ENCODE peak calls at places on chromosomes 13 and 19, in four cellular contexts. W is stimulated activated CD4-positive, alpha-beta T cell treated with anti-CD3 and anti-CD28 coated beads, Interleukin-2, amount 100 ng/mL, for 48 hours; E is AML-193; F is DMS153. M is an unnamed sample.

GRCh38 chr13:33815011-33815550 is 2.9 kb upstream of the RFC3 start:
- DNase-seq in W (no peak), E (no peak), F (no peak), M (no peak)

GRCh38 chr19:2813235-2814160 is 6.2 kb upstream of the ZNF554 start:
- DNase-seq in W (no peak), E (no peak), F (no peak), M (no peak)

GRCh38 chr19:15268192-15268927 is 36.1 kb upstream of the EPHX3 start:
- DNase-seq in W (no peak), F (no peak), E (no peak), M (no peak)

GRCh38 chr13:95505976-95506375 is 46.5 kb upstream of the CLDN10 start:
- DNase-seq in F (no peak), W (no peak), E (no peak), M (no peak)

GRCh38 chr19:36097036-36097435 is 13.9 kb upstream of the OVOL3 start:
- DNase-seq in F (no peak), E (no peak), W (no peak), M (no peak)

GRCh38 chr13:51977606-51978005 is 33.6 kb downstream of the ATP7B start:
- DNase-seq in E (no peak), F (no peak), W (no peak), M (no peak)

GRCh38 chr13:40483601-40484000 is 182.8 kb downstream of the FOXO1 start:
- DNase-seq in W (no peak), F (peak; percentile 69), E (no peak), M (no peak)

GRCh38 chr13:50291611-50292010 is 276.4 kb downstream of the KCNRG start:
- DNase-seq in W (no peak), F (no peak), E (no peak), M (no peak)

GRCh38 chr19:34171539-34171876 is 796 bp upstream of the LSM14A start:
- DNase-seq in F (no peak), E (no peak), W (no peak), M (no peak)

GRCh38 chr13:42549555-42549941 is 24.4 kb upstream of the TNFSF11 start:
- DNase-seq in E (no peak), F (no peak), W (no peak), M (no peak)

GRCh38 chr19:16206046-16206605 is 8.4 kb downstream of the AP1M1 start:
- DNase-seq in F (no peak), E (no peak), W (no peak), M (no peak)

GRCh38 chr19:47757617-47758432 is 12.5 kb downstream of the NOP53 start:
- DNase-seq in F (no peak), E (no peak), W (no peak), M (no peak)

GRCh38 chr13:105678072-105678471 is 857.4 kb downstream of the EFNB2 start:
- DNase-seq in E (no peak), F (no peak), W (no peak), M (no peak)

GRCh38 chr19:571127-571974 is 1.0 kb upstream of the BSG start:
- DNase-seq in W (peak; percentile 47), F (peak; percentile 57), E (peak; percentile 43), M (peak; percentile 76)

GRCh38 chr19:42363614-42364346 is 26.3 kb downstream of the CNFN start:
- DNase-seq in E (no peak), F (no peak), W (no peak), M (no peak)

GRCh38 chr19:1856345-1856697 is 7.1 kb downstream of the KLF16 start:
- DNase-seq in E (no peak), F (no peak), W (no peak), M (no peak)

GRCh38 chr19:7606289-7606688 is 10.6 kb downstream of the CAMSAP3 start:
- DNase-seq in E (no peak), F (no peak), W (no peak), M (no peak)

M was measured in NCI-H1417.